ENCODE peak calls at places on chromosomes 3 and 15, in five cellular contexts. K is A549, S is K562, N is HepG2, W is GM12878. B is an unnamed sample.

GRCh38 chr15:70071799-70072198 is 25.9 kb downstream of the TLE3 start:
- DNase-seq in K (no peak), N (no peak), W (no peak), S (no peak), B (no peak)

GRCh38 chr15:52427804-52428203 is 100.9 kb downstream of the MYO5A start:
- DNase-seq in N (no peak), S (no peak), W (no peak), K (no peak), B (no peak)

GRCh38 chr3:171183042-171183441 is 156.5 kb upstream of the SLC2A2 start:
- DNase-seq in S (peak), W (no peak), N (peak), K (peak), B (no peak)

GRCh38 chr15:66879968-66880367 is 177.9 kb downstream of the SMAD6 start:
- DNase-seq in N (no peak), S (no peak), W (no peak), K (no peak), B (no peak)

GRCh38 chr15:89982315-89983055 is 18.6 kb upstream of the ZNF710 start:
- DNase-seq in N (no peak), S (no peak), W (no peak), K (no peak), B (peak)

GRCh38 chr15:34810455-34811146 is 15.3 kb upstream of the ACTC1 start:
- DNase-seq in K (peak), S (peak), N (no peak), W (no peak), B (no peak)

GRCh38 chr3:138941259-138941885 is 5.6 kb downstream of the FOXL2 start:
- DNase-seq in K (peak), W (no peak), S (peak), N (peak), B (peak)

GRCh38 chr3:65398953-65399352 is 639.8 kb downstream of the MAGI1 start:
- DNase-seq in S (no peak), K (no peak), W (no peak), N (no peak), B (no peak)

GRCh38 chr3:55191911-55192787 is 264.3 kb upstream of the LRTM1 start:
- DNase-seq in N (no peak), K (no peak), W (no peak), S (no peak), B (no peak)

GRCh38 chr15:74378853-74379252 is 11.4 kb upstream of the CYP11A1 start:
- DNase-seq in N (no peak), S (no peak), K (no peak), W (no peak), B (no peak)

GRCh38 chr3:127588675-127589577 is 1.6 kb downstream of the TPRA1 start:
- DNase-seq in W (no peak), K (no peak), S (peak), N (peak), B (no peak)

GRCh38 chr15:52362497-52362896 is 66.9 kb upstream of the MYO5C start:
- DNase-seq in N (no peak), W (no peak), K (no peak), S (no peak), B (no peak)

GRCh38 chr15:70936326-70936725 is 43.7 kb downstream of the LRRC49 start:
- DNase-seq in K (no peak), W (no peak), S (no peak), N (no peak), B (no peak)

GRCh38 chr3:40317061-40317676 is 7.7 kb downstream of the EIF1B start:
- DNase-seq in K (peak), W (no peak), S (peak), N (peak), B (no peak)

GRCh38 chr15:43465105-43465504 is 27.9 kb downstream of the TP53BP1 start:
- DNase-seq in N (no peak), W (no peak), K (no peak), S (no peak), B (no peak)

GRCh38 chr3:37824090-37824953 is 37.4 kb upstream of the CTDSPL start:
- DNase-seq in N (no peak), K (no peak), S (peak), W (no peak), B (no peak)

GRCh38 chr3:191329654-191330308 is 545 bp downstream of the UTS2B start:
- DNase-seq in K (no peak), S (peak), W (no peak), N (peak), B (peak)

GRCh38 chr15:85621096-85621495 is 173.6 kb downstream of the KLHL25 start:
- DNase-seq in K (no peak), W (no peak), N (no peak), S (no peak), B (no peak)

GRCh38 chr15:85620321-85621044 is 174.2 kb downstream of the KLHL25 start:
- DNase-seq in W (no peak), K (no peak), S (no peak), N (no peak), B (no peak)

GRCh38 chr15:85616549-85616948 is 178.2 kb downstream of the KLHL25 start:
- DNase-seq in S (no peak), K (no peak), W (no peak), N (no peak), B (no peak)

GRCh38 chr15:85615930-85616329 is 178.8 kb downstream of the KLHL25 start:
- DNase-seq in S (peak), K (peak), N (peak), W (no peak), B (peak)

GRCh38 chr15:85618956-85619491 is 175.7 kb downstream of the KLHL25 start:
- DNase-seq in N (no peak), W (no peak), K (no peak), S (no peak), B (peak)
- TF ChIP-seq ESRRA in N (no peak), W (no peak), K (no peak), S (no peak), B (no peak)

DNA sequence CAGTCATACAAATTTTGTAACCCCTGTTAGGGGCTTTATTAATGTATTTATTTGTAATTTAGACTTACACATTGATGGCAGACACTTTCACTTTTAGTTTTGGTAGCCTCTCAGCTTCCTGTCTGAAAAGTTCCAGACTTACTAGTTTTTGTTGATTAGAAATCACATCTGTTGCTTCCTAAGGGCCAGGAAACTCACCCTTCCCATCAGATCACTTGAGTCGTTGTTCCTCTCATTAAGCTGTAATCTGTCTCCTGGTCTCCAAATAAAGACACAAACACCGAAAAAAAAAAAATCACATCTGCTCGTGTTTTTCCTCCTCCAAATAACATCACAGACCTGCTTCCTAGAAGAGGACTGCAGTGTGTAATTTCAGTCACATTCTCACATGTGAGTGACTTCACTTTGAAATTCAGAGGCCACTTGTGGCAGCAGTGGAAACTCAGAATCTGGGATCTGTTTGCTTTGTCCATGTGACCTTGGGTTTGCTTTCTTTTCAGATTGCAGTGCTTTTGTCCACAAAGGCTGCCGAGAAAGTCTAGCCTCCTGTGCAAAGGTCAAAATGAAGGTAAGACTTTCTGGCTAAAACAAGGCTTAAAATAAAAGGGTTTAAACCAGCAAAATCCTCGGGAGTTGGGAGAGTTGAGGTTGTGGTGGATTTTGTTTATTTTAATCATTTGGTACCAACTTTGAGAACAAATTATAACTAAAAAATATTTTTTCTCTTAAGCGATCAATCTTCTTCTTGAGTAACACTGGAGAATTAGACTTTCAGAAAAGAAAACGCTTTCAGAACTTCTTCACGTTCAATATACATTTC is 87.0 kb downstream of the KLHL25 start:
- DNase-seq in S (no peak), N (peak), W (no peak), K (no peak), B (no peak)
- TF ChIP-seq ESRRA in S (no peak), N (peak), W (no peak), K (no peak), B (no peak)

DNA sequence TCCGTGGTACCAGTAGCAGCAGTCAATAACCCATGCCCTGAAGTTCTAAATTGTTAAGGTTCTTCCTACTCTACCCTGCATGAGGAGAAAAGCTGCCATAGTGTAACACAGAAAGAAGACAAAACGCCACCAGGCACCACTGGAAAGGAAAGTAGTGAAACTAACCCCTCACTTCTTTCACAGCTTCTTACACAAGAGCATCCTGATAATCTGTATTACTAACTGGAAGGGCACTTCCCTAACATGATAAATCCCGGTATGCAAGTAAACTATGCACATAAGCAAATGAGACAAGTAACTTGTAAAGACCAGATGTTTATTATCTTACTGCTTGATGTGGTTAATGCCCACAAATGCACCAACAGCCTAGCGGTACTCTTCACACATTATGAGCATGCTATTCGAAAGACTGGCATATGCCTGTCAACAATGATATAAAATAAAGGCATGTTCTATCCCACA is 141.3 kb downstream of the ADAM10 start:
- DNase-seq in W (no peak), N (no peak), S (no peak), K (no peak), B (no peak)
- TF ChIP-seq ESRRA in W (no peak), N (no peak), S (no peak), K (no peak), B (no peak)

GRCh38 chr3:29186982-29187718 is 93.7 kb upstream of the RBMS3 start:
- DNase-seq in W (no peak), S (no peak), K (peak), N (no peak), B (no peak)
- TF ChIP-seq ESRRA in W (no peak), S (no peak), K (no peak), N (no peak), B (no peak)

B was measured in WTC11.